ENCODE peak calls at places on chromosomes 7 and 10, in six cellular contexts. One of them, this sample, is unnamed.

GRCh38 chr7:23357190-23358093 is 58.3 kb downstream of the MALSU1 start:
- DNase-seq in GM12878: no peak
- DNase-seq in HCT116: peak; percentile 43
- DNase-seq in K562: peak; percentile 53
- DNase-seq in HepG2: peak; percentile 91
- DNase-seq in H1: no peak
- DNase-seq in this sample: no peak

GRCh38 chr7:151038951-151039849 is 9.1 kb upstream of the ASIC3 start:
- DNase-seq in GM12878: no peak
- DNase-seq in HCT116: no peak
- DNase-seq in K562: peak; percentile 99
- DNase-seq in HepG2: peak; percentile 67
- DNase-seq in H1: no peak
- DNase-seq in this sample: no peak

GRCh38 chr10:114648368-114648767 is 9.7 kb downstream of the ABLIM1 start:
- DNase-seq in GM12878: no peak
- DNase-seq in HCT116: no peak
- DNase-seq in K562: no peak
- DNase-seq in HepG2: peak; percentile 68
- DNase-seq in H1: no peak
- DNase-seq in this sample: no peak

GRCh38 chr10:69483988-69484387 is 32.7 kb downstream of the TSPAN15 start:
- DNase-seq in GM12878: no peak
- DNase-seq in HCT116: no peak
- DNase-seq in K562: no peak
- DNase-seq in HepG2: no peak
- DNase-seq in H1: no peak
- DNase-seq in this sample: no peak

GRCh38 chr7:107387573-107388219 is 82.2 kb upstream of the GPR22 start:
- DNase-seq in GM12878: no peak
- DNase-seq in HCT116: no peak
- DNase-seq in K562: no peak
- DNase-seq in HepG2: no peak
- DNase-seq in H1: no peak
- DNase-seq in this sample: no peak

GRCh38 chr7:122850528-122850927 is 35.7 kb downstream of the CADPS2 start:
- DNase-seq in GM12878: no peak
- DNase-seq in HCT116: no peak
- DNase-seq in K562: no peak
- DNase-seq in HepG2: no peak
- DNase-seq in H1: no peak
- DNase-seq in this sample: no peak

GRCh38 chr7:36109013-36109627 is 43.9 kb upstream of the EEPD1 start:
- DNase-seq in GM12878: no peak
- DNase-seq in HCT116: no peak
- DNase-seq in K562: no peak
- DNase-seq in HepG2: no peak
- DNase-seq in H1: no peak
- DNase-seq in this sample: no peak

GRCh38 chr10:57162231-57162630 is 801.2 kb upstream of the ZWINT start:
- DNase-seq in GM12878: no peak
- DNase-seq in HCT116: no peak
- DNase-seq in K562: no peak
- DNase-seq in HepG2: no peak
- DNase-seq in H1: no peak
- DNase-seq in this sample: no peak

GRCh38 chr10:86951184-86951761 is 6.1 kb downstream of the MMRN2 start:
- DNase-seq in GM12878: no peak
- DNase-seq in HCT116: no peak
- DNase-seq in K562: no peak
- DNase-seq in HepG2: no peak
- DNase-seq in H1: no peak
- DNase-seq in this sample: no peak

GRCh38 chr10:3255086-3255485 is 82.5 kb upstream of the PITRM1 start:
- DNase-seq in GM12878: no peak
- DNase-seq in HCT116: no peak
- DNase-seq in K562: no peak
- DNase-seq in HepG2: no peak
- DNase-seq in H1: no peak
- DNase-seq in this sample: no peak

GRCh38 chr10:15897282-15897681 is 37.0 kb upstream of the MINDY3 start:
- DNase-seq in GM12878: no peak
- DNase-seq in HCT116: no peak
- DNase-seq in K562: no peak
- DNase-seq in HepG2: no peak
- DNase-seq in H1: no peak
- DNase-seq in this sample: no peak

GRCh38 chr10:75858357-75858756 is 426.9 kb downstream of the LRMDA start:
- DNase-seq in GM12878: no peak
- DNase-seq in HCT116: no peak
- DNase-seq in K562: no peak
- DNase-seq in HepG2: no peak
- DNase-seq in H1: no peak
- DNase-seq in this sample: no peak

GRCh38 chr7:40604601-40605438 is 470.0 kb downstream of the SUGCT start:
- DNase-seq in GM12878: no peak
- DNase-seq in HCT116: peak; percentile 10
- DNase-seq in K562: peak; percentile 7
- DNase-seq in HepG2: peak; percentile 29
- DNase-seq in H1: peak; percentile 76
- DNase-seq in this sample: peak; percentile 74

GRCh38 chr10:17665742-17666141 is 21.8 kb downstream of the STAM start:
- DNase-seq in GM12878: no peak
- DNase-seq in HCT116: no peak
- DNase-seq in K562: no peak
- DNase-seq in HepG2: peak; percentile 20
- DNase-seq in H1: no peak
- DNase-seq in this sample: no peak

GRCh38 chr10:26494018-26494417 is 55.9 kb downstream of the APBB1IP start:
- DNase-seq in GM12878: no peak
- DNase-seq in HCT116: no peak
- DNase-seq in K562: no peak
- DNase-seq in HepG2: no peak
- DNase-seq in H1: no peak
- DNase-seq in this sample: no peak

GRCh38 chr7:127250312-127251047 is 2.3 kb downstream of the GRM8 start:
- DNase-seq in GM12878: no peak
- DNase-seq in HCT116: no peak
- DNase-seq in K562: no peak
- DNase-seq in HepG2: no peak
- DNase-seq in H1: no peak
- DNase-seq in this sample: no peak

GRCh38 chr10:8036521-8037198 is 17.8 kb upstream of the GATA3 start:
- DNase-seq in GM12878: no peak
- DNase-seq in HCT116: no peak
- DNase-seq in K562: no peak
- DNase-seq in HepG2: no peak
- DNase-seq in H1: peak; percentile 51
- DNase-seq in this sample: no peak

DNA sequence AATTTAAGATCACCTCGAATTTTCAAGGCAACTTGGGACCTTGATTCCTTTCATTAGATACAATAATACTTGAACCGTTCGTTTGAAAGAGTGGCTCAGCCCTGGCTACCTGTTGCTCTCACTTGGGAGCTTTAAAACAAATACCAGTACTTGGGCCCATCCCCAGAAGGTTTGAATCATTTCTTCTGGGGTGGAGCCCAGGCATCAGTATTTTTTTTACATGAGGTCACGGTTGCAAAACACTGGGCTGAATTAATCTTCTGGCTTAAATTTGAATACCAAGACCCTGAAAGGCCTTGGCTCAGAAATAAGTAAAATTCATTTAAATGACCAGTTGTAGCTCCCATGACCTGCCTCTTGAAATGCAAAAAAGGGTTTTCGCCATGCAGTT is 214.9 kb downstream of the CREB5 start:
- DNase-seq in GM12878: no peak
- DNase-seq in HCT116: no peak
- DNase-seq in K562: no peak
- DNase-seq in HepG2: no peak
- DNase-seq in H1: no peak
- DNase-seq in this sample: no peak
- TF ChIP-seq ATF3 in GM12878: no peak
- TF ChIP-seq ATF3 in HCT116: no peak
- TF ChIP-seq ATF3 in K562: no peak
- TF ChIP-seq ATF3 in HepG2: no peak
- TF ChIP-seq ATF3 in H1: no peak
- TF ChIP-seq ATF3 in this sample: no peak

GRCh38 chr7:81158189-81158588 is 239.3 kb upstream of the SEMA3C start:
- DNase-seq in GM12878: no peak
- DNase-seq in HCT116: no peak
- DNase-seq in K562: no peak
- DNase-seq in HepG2: no peak
- DNase-seq in H1: no peak
- DNase-seq in this sample: no peak
- TF ChIP-seq ATF3 in GM12878: no peak
- TF ChIP-seq ATF3 in HCT116: no peak
- TF ChIP-seq ATF3 in K562: no peak
- TF ChIP-seq ATF3 in HepG2: no peak
- TF ChIP-seq ATF3 in H1: no peak
- TF ChIP-seq ATF3 in this sample: no peak

DNA sequence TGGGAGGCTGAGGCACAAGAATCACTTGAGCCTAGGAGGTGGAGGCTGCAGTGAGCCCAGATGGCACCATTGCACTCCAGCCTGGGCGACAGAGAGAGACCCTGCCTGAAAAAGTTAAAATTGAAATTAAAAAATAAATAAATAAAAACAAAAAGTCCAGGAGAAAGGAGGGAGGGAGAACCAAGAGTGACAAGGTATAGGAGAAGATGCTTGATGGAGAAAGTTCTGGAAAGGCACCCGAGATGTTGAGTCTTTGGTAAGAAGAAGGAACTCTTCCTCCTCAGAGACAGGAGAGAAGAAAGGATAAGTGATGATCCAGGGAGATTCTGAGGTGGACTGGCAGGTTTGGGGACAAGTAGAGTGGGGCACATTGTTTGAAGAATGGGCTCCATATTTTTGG is 17.4 kb upstream of the LBX1 start:
- DNase-seq in GM12878: no peak
- DNase-seq in HCT116: no peak
- DNase-seq in K562: no peak
- DNase-seq in HepG2: no peak
- DNase-seq in H1: no peak
- DNase-seq in this sample: no peak
- TF ChIP-seq ATF3 in GM12878: no peak
- TF ChIP-seq ATF3 in HCT116: no peak
- TF ChIP-seq ATF3 in K562: no peak
- TF ChIP-seq ATF3 in HepG2: no peak
- TF ChIP-seq ATF3 in H1: no peak
- TF ChIP-seq ATF3 in this sample: no peak

GRCh38 chr7:130281227-130281626 is 11.7 kb upstream of the CPA4 start:
- DNase-seq in GM12878: no peak
- DNase-seq in HCT116: no peak
- DNase-seq in K562: no peak
- DNase-seq in HepG2: no peak
- DNase-seq in H1: no peak
- DNase-seq in this sample: no peak
- TF ChIP-seq ATF3 in GM12878: no peak
- TF ChIP-seq ATF3 in HCT116: no peak
- TF ChIP-seq ATF3 in K562: no peak
- TF ChIP-seq ATF3 in HepG2: no peak
- TF ChIP-seq ATF3 in H1: no peak
- TF ChIP-seq ATF3 in this sample: no peak

GRCh38 chr10:58971211-58971610 is 205.2 kb upstream of the PHYHIPL start:
- DNase-seq in GM12878: no peak
- DNase-seq in HCT116: no peak
- DNase-seq in K562: no peak
- DNase-seq in HepG2: no peak
- DNase-seq in H1: no peak
- DNase-seq in this sample: no peak

GRCh38 chr10:58965855-58966254 is 210.6 kb upstream of the PHYHIPL start:
- DNase-seq in GM12878: no peak
- DNase-seq in HCT116: no peak
- DNase-seq in K562: no peak
- DNase-seq in HepG2: peak; percentile 81
- DNase-seq in H1: no peak
- DNase-seq in this sample: no peak

GRCh38 chr10:58969578-58969977 is 206.9 kb upstream of the PHYHIPL start:
- DNase-seq in GM12878: no peak
- DNase-seq in HCT116: no peak
- DNase-seq in K562: no peak
- DNase-seq in HepG2: no peak
- DNase-seq in H1: no peak
- DNase-seq in this sample: no peak

GRCh38 chr10:58970160-58970915 is 206.1 kb upstream of the PHYHIPL start:
- DNase-seq in GM12878: no peak
- DNase-seq in HCT116: no peak
- DNase-seq in K562: no peak
- DNase-seq in HepG2: no peak
- DNase-seq in H1: no peak
- DNase-seq in this sample: no peak

GRCh38 chr10:58967551-58968418 is 208.7 kb upstream of the PHYHIPL start:
- DNase-seq in GM12878: no peak
- DNase-seq in HCT116: no peak
- DNase-seq in K562: no peak
- DNase-seq in HepG2: peak; percentile 93
- DNase-seq in H1: peak; percentile 77
- DNase-seq in this sample: peak; percentile 83
- TF ChIP-seq ATF3 in GM12878: no peak
- TF ChIP-seq ATF3 in HCT116: no peak
- TF ChIP-seq ATF3 in K562: no peak
- TF ChIP-seq ATF3 in HepG2: no peak
- TF ChIP-seq ATF3 in H1: no peak
- TF ChIP-seq ATF3 in this sample: no peak

This sample was measured in WTC11.